ENCODE peak calls at places on chromosomes 13 and 19, in ten cellular contexts. O is A549, V is transverse colon, N is K562, B is suprapubic skin, Z is ovary, X is SK-N-SH, Y is tibial nerve, G is upper lobe of left lung, D is stomach. U is an unnamed sample.

GRCh38 chr19:55580628-55581144 is at the start of gene ZNF579:
- DNase-seq in O (peak), V (peak), N (peak), B (peak), Z (peak), X (peak), Y (peak), G (peak), D (peak), U (peak)

GRCh38 chr13:90375851-90376250 is 971.6 kb upstream of the MIR17HG start:
- DNase-seq in O (peak), V (no peak), N (no peak), B (no peak), Z (no peak), X (no peak), Y (no peak), G (no peak), D (no peak), U (no peak)

GRCh38 chr13:40662866-40663265 is 3.6 kb downstream of the FOXO1 start:
- DNase-seq in O (no peak), V (no peak), N (no peak), B (no peak), Z (no peak), X (no peak), Y (no peak), G (no peak), D (no peak), U (no peak)

GRCh38 chr13:48505597-48506091 is 27.2 kb downstream of the RCBTB2 start:
- DNase-seq in O (no peak), V (peak), N (no peak), B (no peak), Z (no peak), X (no peak), Y (no peak), G (peak), D (no peak), U (no peak)

GRCh38 chr19:18612051-18612771 is 459 bp upstream of the TMEM59L start:
- DNase-seq in O (peak), V (no peak), N (no peak), B (no peak), Z (no peak), X (no peak), Y (no peak), G (no peak), D (no peak), U (no peak)

GRCh38 chr13:113951246-113951999 is 22.5 kb downstream of the C13orf46 start:
- DNase-seq in O (peak), V (peak), N (peak), B (peak), Z (peak), X (peak), Y (peak), G (peak), D (peak), U (peak)

GRCh38 chr19:14369399-14370168 is 11.7 kb upstream of the ADGRE5 start:
- DNase-seq in O (no peak), V (peak), N (peak), B (no peak), Z (no peak), X (no peak), Y (no peak), G (peak), D (no peak), U (no peak)

GRCh38 chr13:39196957-39197644 is 158.8 kb downstream of the NHLRC3 start:
- DNase-seq in O (no peak), V (no peak), N (no peak), B (no peak), Z (no peak), X (no peak), Y (no peak), G (no peak), D (no peak), U (no peak)

GRCh38 chr19:10289167-10289835 is 451 bp upstream of the ICAM5 start:
- DNase-seq in O (peak), V (peak), N (peak), B (no peak), Z (peak), X (peak), Y (no peak), G (peak), D (peak), U (no peak)

GRCh38 chr13:93146584-93147292 is 79.9 kb upstream of the GPC6 start:
- DNase-seq in O (no peak), V (no peak), N (no peak), B (no peak), Z (no peak), X (no peak), Y (no peak), G (no peak), D (no peak), U (no peak)

GRCh38 chr13:46666727-46667456 is 113.9 kb downstream of the LRCH1 start:
- DNase-seq in O (no peak), V (no peak), N (no peak), B (no peak), Z (no peak), X (no peak), Y (no peak), G (no peak), D (no peak), U (no peak)

GRCh38 chr13:112970552-112971287 is 1.7 kb downstream of the MCF2L start:
- DNase-seq in O (no peak), V (peak), N (no peak), B (peak), Z (peak), X (no peak), Y (no peak), G (no peak), D (no peak), U (no peak)

GRCh38 chr13:51425410-51426042 is 27.3 kb downstream of the INTS6 start:
- DNase-seq in O (no peak), V (no peak), N (no peak), B (no peak), Z (no peak), X (no peak), Y (no peak), G (no peak), D (no peak), U (no peak)

GRCh38 chr19:39825093-39825463 is 8.9 kb downstream of the DYRK1B start:
- DNase-seq in O (no peak), V (no peak), N (no peak), B (no peak), Z (peak), X (no peak), Y (no peak), G (no peak), D (no peak), U (no peak)

GRCh38 chr13:33763021-33763420 is 54.9 kb upstream of the RFC3 start:
- DNase-seq in O (no peak), V (no peak), N (no peak), B (no peak), Z (no peak), X (no peak), Y (no peak), G (no peak), D (no peak), U (no peak)

GRCh38 chr19:45211751-45212381 is 33.3 kb downstream of the BLOC1S3 start:
- DNase-seq in O (no peak), V (no peak), N (no peak), B (peak), Z (peak), X (peak), Y (peak), G (peak), D (peak), U (peak)

GRCh38 chr13:103157034-103157433 is 90.8 kb upstream of the SLC10A2 start:
- DNase-seq in O (no peak), V (no peak), N (no peak), B (no peak), Z (no peak), X (no peak), Y (no peak), G (no peak), D (no peak), U (no peak)

GRCh38 chr13:55361141-55361540 is 1779.6 kb upstream of the PRR20A start:
- DNase-seq in O (no peak), V (no peak), N (no peak), B (no peak), Z (no peak), X (no peak), Y (no peak), G (no peak), D (no peak), U (no peak)

GRCh38 chr13:108962652-108963051 is 333.2 kb downstream of the MYO16 start:
- DNase-seq in O (peak), V (no peak), N (no peak), B (no peak), Z (no peak), X (peak), Y (no peak), G (no peak), D (no peak), U (no peak)

GRCh38 chr13:45681101-45681500 is 21.0 kb upstream of the CBY2 start:
- DNase-seq in O (no peak), V (no peak), N (no peak), B (no peak), Z (no peak), X (no peak), Y (no peak), G (no peak), D (no peak), U (no peak)

GRCh38 chr19:14091086-14091884 is 734 bp upstream of the SAMD1 start:
- DNase-seq in O (peak), V (peak), N (peak), B (peak), Z (no peak), X (peak), Y (peak), G (peak), D (no peak), U (no peak)

DNA sequence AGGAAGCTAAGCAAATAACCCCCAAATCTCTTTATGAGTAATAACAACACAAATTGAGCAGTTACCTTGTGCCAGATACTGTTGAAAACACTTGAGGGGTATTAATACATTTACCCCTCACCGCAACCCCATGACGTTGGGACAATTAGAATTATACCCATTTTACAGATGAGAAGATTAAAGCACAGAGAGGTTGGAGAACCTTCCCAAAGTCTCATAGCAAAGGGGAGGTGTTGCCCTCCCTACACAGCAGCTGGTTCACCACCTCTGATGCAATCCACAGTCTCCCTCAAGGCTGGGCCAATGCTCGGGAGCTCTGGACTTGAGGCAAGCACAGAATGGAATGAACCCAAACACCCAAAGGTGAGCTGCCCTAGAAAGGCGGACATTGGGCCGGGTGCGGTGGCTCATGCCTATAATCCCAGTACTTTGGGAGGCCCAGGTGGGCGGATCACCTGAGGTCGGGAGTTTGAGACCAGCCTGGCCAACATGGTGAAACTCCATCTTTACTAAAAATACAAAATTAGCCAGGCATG is 3.9 kb upstream of the CCNE1 start:
- DNase-seq in O (no peak), V (no peak), N (no peak), B (no peak), Z (no peak), X (no peak), Y (no peak), G (no peak), D (no peak), U (no peak)
- TF ChIP-seq EP300 in O (no peak), V (no peak), N (no peak), B (no peak), Z (no peak), X (no peak), Y (no peak), G (no peak), D (no peak), U (no peak)

GRCh38 chr19:3556978-3557460 is 367 bp downstream of the MFSD12 start:
- DNase-seq in O (no peak), V (peak), N (peak), B (no peak), Z (peak), X (peak), Y (no peak), G (peak), D (peak), U (peak)
- TF ChIP-seq CTCF in O (no peak), V (no peak), N (no peak), B (no peak), Z (peak), X (peak), Y (no peak), G (peak), D (no peak), U (no peak)

GRCh38 chr13:97327521-97328221 is 105.5 kb downstream of the MBNL2 start:
- DNase-seq in O (no peak), V (no peak), N (no peak), B (no peak), Z (no peak), X (no peak), Y (no peak), G (no peak), D (no peak), U (no peak)
- TF ChIP-seq EP300 in O (no peak), V (no peak), N (no peak), B (no peak), Z (no peak), X (peak), Y (no peak), G (no peak), D (no peak), U (no peak)

GRCh38 chr13:75669706-75670105 is 33.6 kb downstream of the LMO7 start:
- DNase-seq in O (no peak), V (no peak), N (no peak), B (no peak), Z (no peak), X (no peak), Y (no peak), G (no peak), D (no peak), U (no peak)
- TF ChIP-seq CTCF in O (no peak), V (no peak), N (no peak), B (no peak), Z (no peak), X (no peak), Y (no peak), G (no peak), D (no peak), U (no peak)

DNA sequence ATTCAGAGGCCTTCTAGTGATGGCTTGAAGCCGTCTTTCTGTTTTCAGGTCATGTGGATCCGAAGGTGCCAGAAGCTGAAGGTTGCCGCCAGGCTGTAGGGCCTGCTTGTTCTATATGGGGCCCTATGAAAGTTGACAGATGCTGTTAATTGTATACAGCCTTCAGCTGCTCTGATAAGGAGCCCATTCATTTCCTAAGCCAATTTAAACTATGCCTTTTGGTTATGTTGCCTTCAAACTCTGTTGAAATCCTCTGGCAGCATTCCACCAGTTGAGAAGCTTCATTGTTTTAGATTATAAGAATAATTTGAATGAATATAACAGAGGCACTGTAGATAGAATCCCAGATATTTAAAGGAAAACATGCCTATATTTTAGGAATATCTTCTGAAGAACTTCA is 34.4 kb downstream of the RAP2A start:
- DNase-seq in O (no peak), V (no peak), N (no peak), B (no peak), Z (no peak), X (peak), Y (no peak), G (no peak), D (no peak), U (no peak)
- TF ChIP-seq EP300 in O (no peak), V (no peak), N (no peak), B (no peak), Z (no peak), X (no peak), Y (no peak), G (no peak), D (no peak), U (no peak)

GRCh38 chr13:79060216-79060615 is 345.8 kb downstream of the RBM26 start:
- DNase-seq in O (no peak), V (no peak), N (no peak), B (no peak), Z (no peak), X (no peak), Y (no peak), G (no peak), D (no peak), U (no peak)
- TF ChIP-seq CTCF in O (no peak), V (no peak), N (no peak), B (no peak), Z (no peak), X (peak), Y (no peak), G (no peak), D (no peak), U (no peak)

GRCh38 chr19:17555929-17556813 is 722 bp downstream of the COLGALT1 start:
- DNase-seq in O (peak), V (peak), N (peak), B (peak), Z (peak), X (peak), Y (no peak), G (peak), D (peak), U (peak)
- TF ChIP-seq EP300 in O (no peak), V (no peak), N (no peak), B (no peak), Z (no peak), X (no peak), Y (no peak), G (no peak), D (no peak), U (no peak)

DNA sequence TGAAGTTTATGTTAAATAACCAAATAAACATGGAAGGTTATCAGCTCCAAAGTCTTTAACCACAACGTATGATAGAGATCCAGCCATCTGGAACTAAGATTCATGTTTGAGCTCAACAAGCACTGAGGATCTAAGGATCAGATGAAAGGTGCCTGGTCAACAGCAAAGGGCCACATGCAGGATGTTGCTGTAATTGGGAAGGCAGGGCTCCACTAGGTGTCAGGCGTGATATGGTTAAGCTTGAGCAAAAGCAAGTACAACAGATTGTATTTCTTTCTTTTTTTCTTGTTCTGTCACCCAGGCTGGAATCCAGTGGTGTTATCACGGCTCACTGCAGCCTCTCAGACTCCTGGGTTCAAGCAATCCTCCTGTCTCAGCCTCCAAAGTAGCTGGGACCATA is 12.0 kb downstream of the EBPL start:
- DNase-seq in O (peak), V (no peak), N (no peak), B (no peak), Z (no peak), X (no peak), Y (no peak), G (no peak), D (peak), U (no peak)
- TF ChIP-seq CTCF in O (peak), V (no peak), N (no peak), B (no peak), Z (no peak), X (no peak), Y (no peak), G (no peak), D (no peak), U (no peak)

U was measured in sigmoid colon.